ENCODE peak calls at places on chromosomes 5 and 9, in four cellular contexts. B, I, M and Q are unnamed samples.

GRCh38 chr5:177099422-177100093 is 12.8 kb downstream of the FGFR4 start:
- DNase-seq in B (no peak), I (no peak), M (no peak), Q (peak)

GRCh38 chr5:2136728-2137333 is 254.1 kb upstream of the IRX4 start:
- DNase-seq in B (no peak), I (no peak), M (no peak), Q (no peak)

GRCh38 chr5:112253478-112254250 is 165.4 kb downstream of the EPB41L4A start:
- DNase-seq in B (no peak), I (no peak), M (no peak), Q (no peak)

GRCh38 chr5:142253938-142254895 is 70.6 kb downstream of the SPRY4 start:
- DNase-seq in B (no peak), I (no peak), M (no peak), Q (no peak)

GRCh38 chr5:52665544-52665943 is 122.2 kb upstream of the ITGA1 start:
- DNase-seq in B (no peak), I (no peak), M (no peak), Q (no peak)

GRCh38 chr5:117657591-117657990 is 1083.0 kb upstream of the SEMA6A start:
- DNase-seq in B (no peak), I (no peak), M (peak), Q (no peak)

GRCh38 chr5:80055491-80056170 is 20.5 kb downstream of the THBS4 start:
- DNase-seq in B (no peak), I (no peak), M (peak), Q (no peak)

GRCh38 chr5:958701-959571 is 49.7 kb upstream of the NKD2 start:
- DNase-seq in B (no peak), I (no peak), M (peak), Q (peak)

GRCh38 chr9:33455952-33456351 is 8.6 kb upstream of the AQP3 start:
- DNase-seq in B (no peak), I (no peak), M (no peak), Q (no peak)